ENCODE peak calls at places on chromosomes 13 and 19, in eight cellular contexts. V is hepatocyte; O is H1; D is endodermal cell; C is psoas muscle; W is left lung; Y is heart right ventricle; S is CD4-positive, CD25-positive, alpha-beta regulatory T cell. T is an unnamed sample.
A peak's percentile ranks its signal among the peaks of the same experiment; 100 is the strongest.

GRCh38 chr13:71789952-71790351 is 77.1 kb downstream of the DACH1 start:
- DNase-seq in V (no peak), D (no peak), O (no peak), Y (no peak), S (no peak), W (no peak), C (no peak), T (no peak)

GRCh38 chr19:50710094-50710493 is 9.5 kb downstream of the SHANK1 start:
- DNase-seq in W (no peak), S (no peak), C (peak; percentile 28), Y (no peak), O (no peak), D (no peak), V (no peak), T (no peak)

GRCh38 chr13:93217701-93218100 is 8.9 kb upstream of the GPC6 start:
- DNase-seq in Y (no peak), O (no peak), W (no peak), D (peak; percentile 51), S (no peak), V (no peak), C (no peak), T (no peak)

GRCh38 chr13:99993660-99994455 is 12.3 kb downstream of the ZIC2 start:
- DNase-seq in O (peak; percentile 44), D (no peak), V (no peak), C (no peak), S (no peak), W (no peak), Y (no peak), T (no peak)

GRCh38 chr19:9935409-9936062 is 779 bp downstream of the OLFM2 start:
- DNase-seq in S (no peak), D (peak; percentile 52), O (peak; percentile 59), W (no peak), V (peak; percentile 23), C (no peak), Y (no peak), T (no peak)

GRCh38 chr19:37931941-37932655 is 25.1 kb downstream of the SIPA1L3 start:
- DNase-seq in V (peak; percentile 88), S (no peak), O (peak; percentile 78), W (peak; percentile 89), D (peak; percentile 91), C (peak; percentile 58), Y (peak; percentile 26), T (no peak)

GRCh38 chr19:6161271-6161850 is 25.9 kb downstream of the ACSBG2 start:
- DNase-seq in S (peak; percentile 33), Y (peak; percentile 18), O (no peak), V (peak; percentile 7), C (no peak), D (peak; percentile 72), W (peak; percentile 49), T (no peak)

GRCh38 chr13:40438022-40438692 is 228.3 kb downstream of the FOXO1 start:
- DNase-seq in S (no peak), Y (no peak), C (no peak), V (no peak), W (no peak), O (no peak), D (no peak), T (no peak)

GRCh38 chr13:106573279-106573831 is 5.4 kb upstream of the ARGLU1 start:
- DNase-seq in S (no peak), C (no peak), Y (no peak), O (no peak), V (no peak), D (no peak), W (no peak), T (no peak)

GRCh38 chr19:1674293-1674679 is 21.9 kb upstream of the TCF3 start:
- DNase-seq in S (no peak), D (no peak), V (no peak), C (no peak), W (no peak), O (no peak), Y (no peak), T (no peak)

GRCh38 chr19:47107953-47108746 is 5.4 kb downstream of the ZC3H4 start:
- DNase-seq in O (no peak), Y (no peak), S (no peak), D (peak; percentile 51), W (no peak), V (no peak), C (no peak), T (no peak)

GRCh38 chr13:30803791-30804190 is 68.4 kb downstream of the ALOX5AP start:
- DNase-seq in V (no peak), S (no peak), O (no peak), D (no peak), W (no peak), C (no peak), Y (no peak), T (no peak)
- H3K27ac ChIP-seq in V (no peak overlapping the region), S (no peak overlapping the region), O (no peak overlapping the region), D (no peak overlapping the region), W (no peak overlapping the region), C (peak overlapping the region; percentile 24), Y (no peak overlapping the region), T (peak overlapping the region; percentile 60)

DNA sequence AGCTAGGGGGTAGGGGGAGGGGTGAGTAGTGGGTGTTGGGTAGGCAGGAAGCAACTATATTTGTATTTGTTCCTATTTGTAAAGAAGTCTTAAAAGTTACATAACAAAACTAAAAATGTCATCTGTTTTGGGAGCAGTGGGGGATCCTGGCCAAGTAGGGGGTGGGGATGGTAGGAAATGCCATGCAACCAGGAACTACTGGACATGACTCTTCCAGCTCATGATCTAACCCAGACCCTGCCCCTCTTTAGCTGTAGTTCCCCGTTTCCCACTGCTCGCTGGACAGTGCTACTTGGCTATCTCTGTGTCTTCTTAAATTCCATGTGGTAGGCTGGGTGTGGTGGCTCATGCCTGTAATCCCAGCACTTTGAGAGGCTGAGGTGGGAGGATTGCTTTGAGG is 3.2 kb downstream of the GTF3A start:
- DNase-seq in S (no peak), V (no peak), D (no peak), W (no peak), C (no peak), Y (no peak), O (no peak), T (no peak)
- H3K27ac ChIP-seq in S (peak overlapping the region; percentile 93), V (no peak overlapping the region), D (no peak overlapping the region), W (no peak overlapping the region), C (peak overlapping the region; percentile 100), Y (no peak overlapping the region), O (no peak overlapping the region), T (peak overlapping the region; percentile 29)

GRCh38 chr13:59898066-59898465 is 265.7 kb downstream of the DIAPH3 start:
- DNase-seq in D (no peak), W (no peak), Y (no peak), S (no peak), C (no peak), O (no peak), V (no peak), T (no peak)
- H3K27ac ChIP-seq in D (no peak overlapping the region), W (no peak overlapping the region), Y (no peak overlapping the region), S (no peak overlapping the region), C (no peak overlapping the region), O (no peak overlapping the region), V (no peak overlapping the region), T (no peak overlapping the region)

DNA sequence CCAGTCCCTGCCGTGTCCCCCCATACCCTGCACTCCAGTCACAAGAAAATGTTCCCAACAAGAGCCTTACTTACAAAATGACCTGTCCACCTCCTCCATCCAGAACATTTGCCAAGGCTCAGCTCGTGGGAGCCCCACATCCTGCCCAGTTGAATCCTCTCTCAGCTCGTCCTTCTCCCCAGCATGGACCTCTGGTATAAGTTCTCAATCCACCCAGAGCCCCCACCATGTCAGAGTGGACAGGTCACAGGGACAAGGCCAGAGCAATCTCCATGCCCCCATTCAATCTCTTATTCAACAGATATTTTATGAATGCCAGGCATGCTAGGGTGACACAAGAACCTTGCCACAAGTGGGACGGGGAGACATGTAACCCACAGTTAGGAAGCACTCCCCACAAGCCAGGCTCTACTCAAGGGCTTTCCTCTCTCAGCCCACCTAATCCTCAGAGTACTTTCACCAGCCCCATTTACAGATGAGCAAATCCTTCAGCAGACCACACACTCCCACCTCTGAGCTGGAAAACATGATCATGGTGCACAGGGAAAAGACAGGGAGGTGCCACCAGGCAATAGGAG is 15.1 kb downstream of the DEDD2 start:
- DNase-seq in O (no peak), C (no peak), W (no peak), V (no peak), D (no peak), Y (no peak), S (no peak), T (no peak)
- H3K27ac ChIP-seq in O (no peak overlapping the region), C (no peak overlapping the region), W (peak overlapping the region; percentile 56), V (no peak overlapping the region), D (no peak overlapping the region), Y (no peak overlapping the region), S (peak overlapping the region; percentile 95), T (no peak overlapping the region)

T was measured in ascending aorta.